ENCODE peak calls at places on chromosomes 6 and 20, in seven cellular contexts. K is fibroblast of the aortic adventitia, Q is stomach, T is K562, A is neuronal stem cell, X is A549, V is transverse colon. W is an unnamed sample.

GRCh38 chr6:21377356-21377755 is 216.2 kb upstream of the SOX4 start:
- DNase-seq in K (no peak), Q (no peak), T (no peak), A (no peak), X (no peak), V (no peak), W (no peak)

GRCh38 chr20:51703446-51704287 is 64.5 kb downstream of the ATP9A start:
- DNase-seq in K (no peak), Q (no peak), T (no peak), A (no peak), X (peak; percentile 79), V (no peak), W (no peak)

GRCh38 chr6:53771780-53772624 is 22.8 kb upstream of the LRRC1 start:
- DNase-seq in K (peak; percentile 63), Q (no peak), T (no peak), A (no peak), X (no peak), V (no peak), W (no peak)

GRCh38 chr6:43355862-43356590 is 13.4 kb downstream of the ZNF318 start:
- DNase-seq in K (peak; percentile 42), Q (no peak), T (no peak), A (no peak), X (peak; percentile 20), V (peak; percentile 19), W (no peak)

GRCh38 chr6:167851349-167851952 is 24.7 kb downstream of the AFDN start:
- DNase-seq in K (no peak), Q (no peak), T (no peak), A (no peak), X (no peak), V (no peak), W (no peak)

GRCh38 chr20:36454664-36455427 is 86.5 kb upstream of the MYL9 start:
- DNase-seq in K (no peak), Q (peak; percentile 45), T (no peak), A (peak; percentile 64), X (no peak), V (no peak), W (no peak)

GRCh38 chr20:49482621-49483017 is at the start of gene KCNB1:
- DNase-seq in K (peak; percentile 58), Q (peak; percentile 42), T (peak; percentile 92), A (peak; percentile 86), X (peak; percentile 31), V (peak; percentile 61), W (no peak)

GRCh38 chr6:324729-325125 is 32.4 kb downstream of the DUSP22 start:
- DNase-seq in K (no peak), Q (no peak), T (no peak), A (no peak), X (no peak), V (peak; percentile 7), W (no peak)

GRCh38 chr6:82095091-82095490 is 152.5 kb downstream of the IBTK start:
- DNase-seq in K (no peak), Q (no peak), T (no peak), A (no peak), X (no peak), V (no peak), W (no peak)

GRCh38 chr20:380763-381580 is 412 bp downstream of the TRIB3 start:
- DNase-seq in K (peak; percentile 83), Q (peak; percentile 59), T (peak; percentile 76), A (peak; percentile 48), X (peak; percentile 84), V (peak; percentile 58), W (peak; percentile 61)

GRCh38 chr20:383889-384288 is 3.3 kb downstream of the TRIB3 start:
- DNase-seq in K (no peak), Q (no peak), T (no peak), A (no peak), X (no peak), V (no peak), W (no peak)

GRCh38 chr20:381581-382290 is 1.2 kb downstream of the TRIB3 start:
- DNase-seq in K (peak; percentile 82), Q (peak; percentile 79), T (peak; percentile 71), A (peak; percentile 30), X (peak; percentile 91), V (peak; percentile 87), W (peak; percentile 56)

GRCh38 chr20:384723-385122 is 4.2 kb downstream of the TRIB3 start:
- DNase-seq in K (no peak), Q (no peak), T (no peak), A (no peak), X (no peak), V (no peak), W (no peak)

DNA sequence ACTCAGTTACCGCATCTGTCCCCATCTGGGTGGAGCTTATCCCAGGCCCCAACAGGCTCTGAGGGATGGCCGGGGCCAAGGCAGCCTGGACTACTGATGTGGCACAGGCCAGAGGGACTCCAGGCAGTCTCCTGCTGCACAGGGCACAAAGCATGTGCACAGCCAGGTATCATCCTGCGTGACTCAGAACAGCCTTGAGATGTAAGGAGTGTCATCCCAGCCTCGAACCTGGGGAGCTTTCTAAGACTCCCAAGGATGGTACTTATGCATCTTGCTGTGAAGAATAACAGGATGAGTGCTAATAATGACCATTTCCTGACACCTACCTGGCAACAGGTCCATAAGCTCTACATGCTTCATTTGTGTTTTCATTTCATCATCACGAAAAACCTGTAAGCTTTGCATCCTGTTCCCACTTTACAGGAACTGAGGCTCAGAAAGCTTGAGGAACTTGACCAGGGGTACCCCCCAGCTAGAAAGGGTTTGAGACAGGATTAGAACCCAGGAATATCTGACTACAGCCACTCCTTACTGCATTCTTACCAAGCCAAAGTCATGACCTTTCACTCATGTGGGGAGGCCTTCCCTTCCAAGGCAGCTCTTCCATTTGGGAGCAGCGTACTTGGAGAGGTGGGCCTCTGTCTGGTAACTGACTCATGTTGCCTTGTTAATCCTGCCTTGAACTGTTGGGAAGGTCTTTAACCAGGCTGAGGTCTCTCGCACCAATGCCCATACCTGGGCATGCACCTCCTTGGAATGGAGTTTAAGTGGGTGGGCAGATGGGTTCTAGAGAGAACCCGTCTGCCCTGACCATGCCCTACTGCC is 1.9 kb downstream of the TRIB3 start:
- DNase-seq in K (no peak), Q (no peak), T (no peak), A (no peak), X (no peak), V (no peak), W (no peak)
- H3K4me3 ChIP-seq in K (peak overlapping the region; percentile 88), Q (peak overlapping the region; percentile 66), T (peak overlapping the region; percentile 93), A (peak overlapping the region; percentile 69), X (peak overlapping the region; percentile 93), V (peak overlapping the region; percentile 59), W (peak overlapping the region; percentile 64)

GRCh38 chr20:39893013-39893685 is 795.9 kb downstream of the MAFB start:
- DNase-seq in K (no peak), Q (no peak), T (no peak), A (no peak), X (no peak), V (no peak), W (no peak)
- H3K4me3 ChIP-seq in K (no peak overlapping the region), Q (no peak overlapping the region), T (no peak overlapping the region), A (no peak overlapping the region), X (no peak overlapping the region), V (no peak overlapping the region), W (no peak overlapping the region)

GRCh38 chr20:53582574-53583351 is 10.9 kb downstream of the ZNF217 start:
- DNase-seq in K (peak; percentile 95), Q (peak; percentile 26), T (no peak), A (no peak), X (peak; percentile 71), V (no peak), W (peak; percentile 55)

GRCh38 chr20:53581444-53582311 is 12.0 kb downstream of the ZNF217 start:
- DNase-seq in K (no peak), Q (peak; percentile 26), T (no peak), A (no peak), X (no peak), V (peak; percentile 65), W (no peak)

GRCh38 chr20:53586640-53587039 is 7.0 kb downstream of the ZNF217 start:
- DNase-seq in K (no peak), Q (peak; percentile 5), T (no peak), A (no peak), X (no peak), V (peak; percentile 12), W (no peak)
- H3K4me3 ChIP-seq in K (no peak overlapping the region), Q (no peak overlapping the region), T (no peak overlapping the region), A (no peak overlapping the region), X (no peak overlapping the region), V (peak overlapping the region; percentile 18), W (no peak overlapping the region)

DNA sequence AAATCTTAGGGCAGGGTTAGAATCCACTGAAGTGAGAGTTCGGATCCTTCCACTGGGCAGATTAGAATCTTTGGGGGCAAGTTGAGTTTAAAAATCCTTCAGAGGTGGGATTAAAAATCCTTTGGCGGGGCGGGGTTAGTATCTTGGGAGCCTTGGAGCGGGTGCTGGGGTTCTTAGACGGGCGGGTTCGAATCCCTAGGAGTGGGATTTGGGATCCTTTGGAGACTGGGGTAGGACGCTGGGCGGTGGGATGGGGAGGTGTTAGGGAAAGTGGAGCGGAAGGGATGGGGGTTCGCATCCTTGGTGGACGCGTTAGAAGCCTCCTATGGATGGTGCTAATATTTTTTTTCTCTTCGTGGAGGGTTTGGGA is 337 bp upstream of the HCK start:
- DNase-seq in K (no peak), Q (no peak), T (no peak), A (no peak), X (no peak), V (no peak), W (no peak)
- H3K4me3 ChIP-seq in K (no peak overlapping the region), Q (no peak overlapping the region), T (no peak overlapping the region), A (no peak overlapping the region), X (peak overlapping the region; percentile 42), V (peak overlapping the region; percentile 52), W (no peak overlapping the region)

DNA sequence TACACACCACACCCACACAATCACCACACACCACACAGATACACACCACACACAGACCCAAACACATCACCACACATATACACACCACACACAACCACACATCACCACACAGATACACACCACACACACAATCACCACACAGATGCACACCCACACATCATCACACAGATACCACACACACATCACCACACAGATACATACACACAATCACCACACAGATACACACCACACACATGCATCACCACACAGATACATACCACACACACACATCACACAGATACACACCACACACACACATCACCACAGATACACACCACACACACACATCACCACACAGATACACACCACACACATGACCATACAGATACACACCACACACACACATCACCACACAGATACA is 73.2 kb downstream of the GRM4 start:
- DNase-seq in K (no peak), Q (no peak), T (no peak), A (no peak), X (no peak), V (no peak), W (no peak)
- H3K4me3 ChIP-seq in K (no peak overlapping the region), Q (no peak overlapping the region), T (no peak overlapping the region), A (peak overlapping the region; percentile 62), X (no peak overlapping the region), V (no peak overlapping the region), W (no peak overlapping the region)